ENCODE peak calls at places on chromosomes 6 and 20, in six cellular contexts. One of them, this sample, is unnamed.

GRCh38 chr20:39190666-39191570 is 228.8 kb downstream of the DHX35 start:
- DNase-seq in body of pancreas: no peak
- DNase-seq in GM13976: no peak
- DNase-seq in tibial nerve: no peak
- DNase-seq in Calu3: peak; percentile 19
- DNase-seq in activated T-helper 2 cell treated with anti-CD3 and anti-CD28 coated beads, Interferon-gamma antibody, Interleukin-2, Interleukin-4, amounts not matched to agents 10 μg/mL and 5 μg/mL and 100 μg/mL, durations not matched to agents 14 hours and 24 hours and 36 hours: no peak
- DNase-seq in this sample: no peak

GRCh38 chr20:58542411-58543095 is 27.4 kb upstream of the APCDD1L start:
- DNase-seq in body of pancreas: no peak
- DNase-seq in GM13976: no peak
- DNase-seq in tibial nerve: no peak
- DNase-seq in Calu3: no peak
- DNase-seq in activated T-helper 2 cell treated with anti-CD3 and anti-CD28 coated beads, Interferon-gamma antibody, Interleukin-2, Interleukin-4, amounts not matched to agents 10 μg/mL and 5 μg/mL and 100 μg/mL, durations not matched to agents 14 hours and 24 hours and 36 hours: no peak
- DNase-seq in this sample: no peak

GRCh38 chr20:36571564-36572504 is 1.6 kb upstream of the TGIF2 start:
- DNase-seq in body of pancreas: no peak
- DNase-seq in GM13976: peak; percentile 13
- DNase-seq in tibial nerve: no peak
- DNase-seq in Calu3: no peak
- DNase-seq in activated T-helper 2 cell treated with anti-CD3 and anti-CD28 coated beads, Interferon-gamma antibody, Interleukin-2, Interleukin-4, amounts not matched to agents 10 μg/mL and 5 μg/mL and 100 μg/mL, durations not matched to agents 14 hours and 24 hours and 36 hours: no peak
- DNase-seq in this sample: no peak

GRCh38 chr6:12009180-12009748 is 2.8 kb upstream of the HIVEP1 start:
- DNase-seq in body of pancreas: no peak
- DNase-seq in GM13976: peak; percentile 14
- DNase-seq in tibial nerve: no peak
- DNase-seq in Calu3: no peak
- DNase-seq in activated T-helper 2 cell treated with anti-CD3 and anti-CD28 coated beads, Interferon-gamma antibody, Interleukin-2, Interleukin-4, amounts not matched to agents 10 μg/mL and 5 μg/mL and 100 μg/mL, durations not matched to agents 14 hours and 24 hours and 36 hours: no peak
- DNase-seq in this sample: no peak

GRCh38 chr20:58552366-58552934 is 37.3 kb upstream of the APCDD1L start:
- DNase-seq in body of pancreas: no peak
- DNase-seq in GM13976: no peak
- DNase-seq in tibial nerve: no peak
- DNase-seq in Calu3: no peak
- DNase-seq in activated T-helper 2 cell treated with anti-CD3 and anti-CD28 coated beads, Interferon-gamma antibody, Interleukin-2, Interleukin-4, amounts not matched to agents 10 μg/mL and 5 μg/mL and 100 μg/mL, durations not matched to agents 14 hours and 24 hours and 36 hours: no peak
- DNase-seq in this sample: no peak

GRCh38 chr6:35300848-35301247 is 3.2 kb downstream of the DEF6 start:
- DNase-seq in body of pancreas: no peak
- DNase-seq in GM13976: no peak
- DNase-seq in tibial nerve: no peak
- DNase-seq in Calu3: no peak
- DNase-seq in activated T-helper 2 cell treated with anti-CD3 and anti-CD28 coated beads, Interferon-gamma antibody, Interleukin-2, Interleukin-4, amounts not matched to agents 10 μg/mL and 5 μg/mL and 100 μg/mL, durations not matched to agents 14 hours and 24 hours and 36 hours: no peak
- DNase-seq in this sample: no peak

GRCh38 chr6:154503576-154504501 is 6.6 kb downstream of the CNKSR3 start:
- DNase-seq in body of pancreas: no peak
- DNase-seq in GM13976: no peak
- DNase-seq in tibial nerve: no peak
- DNase-seq in Calu3: no peak
- DNase-seq in activated T-helper 2 cell treated with anti-CD3 and anti-CD28 coated beads, Interferon-gamma antibody, Interleukin-2, Interleukin-4, amounts not matched to agents 10 μg/mL and 5 μg/mL and 100 μg/mL, durations not matched to agents 14 hours and 24 hours and 36 hours: no peak
- DNase-seq in this sample: no peak

GRCh38 chr6:168250250-168250649 is 69.3 kb downstream of the DACT2 start:
- DNase-seq in body of pancreas: no peak
- DNase-seq in GM13976: no peak
- DNase-seq in tibial nerve: no peak
- DNase-seq in Calu3: no peak
- DNase-seq in activated T-helper 2 cell treated with anti-CD3 and anti-CD28 coated beads, Interferon-gamma antibody, Interleukin-2, Interleukin-4, amounts not matched to agents 10 μg/mL and 5 μg/mL and 100 μg/mL, durations not matched to agents 14 hours and 24 hours and 36 hours: no peak
- DNase-seq in this sample: no peak

GRCh38 chr6:6678185-6678671 is 89.7 kb downstream of the LY86 start:
- DNase-seq in body of pancreas: no peak
- DNase-seq in GM13976: no peak
- DNase-seq in tibial nerve: no peak
- DNase-seq in Calu3: peak; percentile 23
- DNase-seq in activated T-helper 2 cell treated with anti-CD3 and anti-CD28 coated beads, Interferon-gamma antibody, Interleukin-2, Interleukin-4, amounts not matched to agents 10 μg/mL and 5 μg/mL and 100 μg/mL, durations not matched to agents 14 hours and 24 hours and 36 hours: no peak
- DNase-seq in this sample: no peak

GRCh38 chr6:158869604-158870417 is 50.6 kb upstream of the EZR start:
- DNase-seq in body of pancreas: peak; percentile 96
- DNase-seq in GM13976: peak; percentile 98
- DNase-seq in tibial nerve: peak; percentile 69
- DNase-seq in Calu3: peak; percentile 98
- DNase-seq in activated T-helper 2 cell treated with anti-CD3 and anti-CD28 coated beads, Interferon-gamma antibody, Interleukin-2, Interleukin-4, amounts not matched to agents 10 μg/mL and 5 μg/mL and 100 μg/mL, durations not matched to agents 14 hours and 24 hours and 36 hours: peak; percentile 94
- DNase-seq in this sample: peak; percentile 48

GRCh38 chr6:137867685-137868509 is 838 bp downstream of the TNFAIP3 start:
- DNase-seq in body of pancreas: peak; percentile 34
- DNase-seq in GM13976: no peak
- DNase-seq in tibial nerve: peak; percentile 19
- DNase-seq in Calu3: no peak
- DNase-seq in activated T-helper 2 cell treated with anti-CD3 and anti-CD28 coated beads, Interferon-gamma antibody, Interleukin-2, Interleukin-4, amounts not matched to agents 10 μg/mL and 5 μg/mL and 100 μg/mL, durations not matched to agents 14 hours and 24 hours and 36 hours: peak; percentile 47
- DNase-seq in this sample: no peak

GRCh38 chr6:141726158-141726557 is 406.6 kb upstream of the GJE1 start:
- DNase-seq in body of pancreas: no peak
- DNase-seq in GM13976: no peak
- DNase-seq in tibial nerve: no peak
- DNase-seq in Calu3: no peak
- DNase-seq in activated T-helper 2 cell treated with anti-CD3 and anti-CD28 coated beads, Interferon-gamma antibody, Interleukin-2, Interleukin-4, amounts not matched to agents 10 μg/mL and 5 μg/mL and 100 μg/mL, durations not matched to agents 14 hours and 24 hours and 36 hours: no peak
- DNase-seq in this sample: no peak

GRCh38 chr6:163648868-163649267 is 234.3 kb downstream of the QKI start:
- DNase-seq in body of pancreas: no peak
- DNase-seq in GM13976: no peak
- DNase-seq in tibial nerve: no peak
- DNase-seq in Calu3: no peak
- DNase-seq in activated T-helper 2 cell treated with anti-CD3 and anti-CD28 coated beads, Interferon-gamma antibody, Interleukin-2, Interleukin-4, amounts not matched to agents 10 μg/mL and 5 μg/mL and 100 μg/mL, durations not matched to agents 14 hours and 24 hours and 36 hours: no peak
- DNase-seq in this sample: no peak

GRCh38 chr6:115720900-115721299 is 339.8 kb downstream of the FRK start:
- DNase-seq in body of pancreas: no peak
- DNase-seq in GM13976: no peak
- DNase-seq in tibial nerve: no peak
- DNase-seq in Calu3: no peak
- DNase-seq in activated T-helper 2 cell treated with anti-CD3 and anti-CD28 coated beads, Interferon-gamma antibody, Interleukin-2, Interleukin-4, amounts not matched to agents 10 μg/mL and 5 μg/mL and 100 μg/mL, durations not matched to agents 14 hours and 24 hours and 36 hours: no peak
- DNase-seq in this sample: no peak

GRCh38 chr6:14732845-14733757 is 512.8 kb upstream of the JARID2 start:
- DNase-seq in body of pancreas: no peak
- DNase-seq in GM13976: no peak
- DNase-seq in tibial nerve: no peak
- DNase-seq in Calu3: no peak
- DNase-seq in activated T-helper 2 cell treated with anti-CD3 and anti-CD28 coated beads, Interferon-gamma antibody, Interleukin-2, Interleukin-4, amounts not matched to agents 10 μg/mL and 5 μg/mL and 100 μg/mL, durations not matched to agents 14 hours and 24 hours and 36 hours: peak; percentile 20
- DNase-seq in this sample: no peak

GRCh38 chr20:32467506-32468312 is 109.6 kb downstream of the ASXL1 start:
- DNase-seq in body of pancreas: no peak
- DNase-seq in GM13976: no peak
- DNase-seq in tibial nerve: no peak
- DNase-seq in Calu3: no peak
- DNase-seq in activated T-helper 2 cell treated with anti-CD3 and anti-CD28 coated beads, Interferon-gamma antibody, Interleukin-2, Interleukin-4, amounts not matched to agents 10 μg/mL and 5 μg/mL and 100 μg/mL, durations not matched to agents 14 hours and 24 hours and 36 hours: no peak
- DNase-seq in this sample: no peak